ENCODE peak calls at places on chromosomes 7 and 10, in six cellular contexts. Y is left lung, N is AG04449, B is endodermal cell, P is osteocyte, C is psoas muscle. O is an unnamed sample.

GRCh38 chr7:30240401-30240800 is 44.0 kb upstream of the ZNRF2 start:
- DNase-seq in Y (no peak), N (no peak), B (peak), P (no peak), C (no peak), O (no peak)

GRCh38 chr10:69819713-69820506 is 18.2 kb downstream of the COL13A1 start:
- DNase-seq in Y (no peak), N (no peak), B (no peak), P (no peak), C (no peak), O (no peak)

GRCh38 chr10:5694573-5694972 is 9.9 kb downstream of the TASOR2 start:
- DNase-seq in Y (no peak), N (no peak), B (no peak), P (no peak), C (no peak), O (no peak)

GRCh38 chr7:104198673-104199278 is 9.0 kb downstream of the ORC5 start:
- DNase-seq in Y (no peak), N (no peak), B (no peak), P (no peak), C (no peak), O (no peak)

GRCh38 chr7:151452141-151452571 is 12.2 kb upstream of the CRYGN start:
- DNase-seq in Y (no peak), N (no peak), B (no peak), P (no peak), C (no peak), O (no peak)

GRCh38 chr10:35758086-35758485 is 116.0 kb upstream of the FZD8 start:
- DNase-seq in Y (no peak), N (no peak), B (no peak), P (no peak), C (peak), O (no peak)

GRCh38 chr7:83976302-83976701 is 218.3 kb downstream of the SEMA3A start:
- DNase-seq in Y (no peak), N (no peak), B (no peak), P (no peak), C (no peak), O (no peak)

GRCh38 chr10:5493698-5494097 is 5.7 kb downstream of the CALML5 start:
- DNase-seq in Y (no peak), N (no peak), B (no peak), P (no peak), C (no peak), O (no peak)

GRCh38 chr7:50721661-50722259 is 60.9 kb downstream of the GRB10 start:
- DNase-seq in Y (no peak), N (no peak), B (no peak), P (no peak), C (no peak), O (no peak)

GRCh38 chr7:353746-354325 is 63.9 kb downstream of the FOXL3 start:
- DNase-seq in Y (no peak), N (no peak), B (no peak), P (no peak), C (peak), O (no peak)

GRCh38 chr7:2938514-2939192 is 94.5 kb upstream of the GNA12 start:
- DNase-seq in Y (peak), N (no peak), B (peak), P (peak), C (no peak), O (no peak)

GRCh38 chr10:87861953-87862643 is 1.2 kb downstream of the KLLN start:
- DNase-seq in Y (peak), N (peak), B (peak), P (peak), C (peak), O (peak)

GRCh38 chr10:96507044-96507443 is 6.7 kb downstream of the TLL2 start:
- DNase-seq in Y (no peak), N (no peak), B (no peak), P (no peak), C (no peak), O (no peak)

GRCh38 chr10:930415-931325 is 835 bp downstream of the LARP4B start:
- DNase-seq in Y (peak), N (peak), B (peak), P (no peak), C (peak), O (peak)

GRCh38 chr7:12456506-12456905 is 52.8 kb upstream of the VWDE start:
- DNase-seq in Y (no peak), N (no peak), B (no peak), P (no peak), C (no peak), O (no peak)

GRCh38 chr7:140059288-140060242 is 3.2 kb downstream of the PARP12 start:
- DNase-seq in Y (peak), N (peak), B (no peak), P (peak), C (no peak), O (no peak)

GRCh38 chr10:43136995-43137700 is 1.1 kb upstream of the CSGALNACT2 start:
- DNase-seq in Y (no peak), N (no peak), B (no peak), P (peak), C (no peak), O (no peak)

GRCh38 chr10:132962623-132963429 is 20.5 kb upstream of the CFAP46 start:
- DNase-seq in Y (no peak), N (no peak), B (no peak), P (no peak), C (no peak), O (no peak)

GRCh38 chr7:46490406-46490805 is 569.3 kb upstream of the IGFBP3 start:
- DNase-seq in Y (no peak), N (no peak), B (no peak), P (no peak), C (no peak), O (no peak)

GRCh38 chr10:114624941-114625780 is 32.9 kb downstream of the ABLIM1 start:
- DNase-seq in Y (no peak), N (no peak), B (no peak), P (no peak), C (no peak), O (no peak)

GRCh38 chr7:132197772-132198171 is 378.5 kb downstream of the PLXNA4 start:
- DNase-seq in Y (no peak), N (no peak), B (no peak), P (no peak), C (no peak), O (no peak)

GRCh38 chr10:12945709-12946359 is 55.7 kb downstream of the CCDC3 start:
- DNase-seq in Y (no peak), N (no peak), B (no peak), P (peak), C (no peak), O (no peak)

GRCh38 chr10:118542789-118543188 is 52.7 kb downstream of the PRLHR start:
- DNase-seq in Y (no peak), N (no peak), B (no peak), P (peak), C (no peak), O (no peak)

GRCh38 chr10:118545381-118545780 is 50.1 kb downstream of the PRLHR start:
- DNase-seq in Y (no peak), N (no peak), B (no peak), P (peak), C (no peak), O (no peak)

GRCh38 chr10:118542205-118542604 is 53.2 kb downstream of the PRLHR start:
- DNase-seq in Y (no peak), N (no peak), B (no peak), P (no peak), C (no peak), O (no peak)

GRCh38 chr10:118544401-118544948 is 51.0 kb downstream of the PRLHR start:
- DNase-seq in Y (no peak), N (no peak), B (no peak), P (peak), C (no peak), O (no peak)

GRCh38 chr10:118543714-118544400 is 51.6 kb downstream of the PRLHR start:
- DNase-seq in Y (no peak), N (no peak), B (peak), P (peak), C (no peak), O (no peak)
- TF ChIP-seq CTCF in Y (peak), N (peak), B (peak), P (peak), C (peak), O (no peak)

GRCh38 chr7:98755138-98755898 is 114.5 kb downstream of the TMEM130 start:
- DNase-seq in Y (no peak), N (no peak), B (peak), P (no peak), C (no peak), O (no peak)
- TF ChIP-seq CTCF in Y (no peak), N (no peak), B (peak), P (no peak), C (no peak), O (no peak)

GRCh38 chr7:84981038-84981601 is 205.7 kb downstream of the SEMA3D start:
- DNase-seq in Y (no peak), N (no peak), B (no peak), P (no peak), C (no peak), O (no peak)

GRCh38 chr7:84982199-84982598 is 204.7 kb downstream of the SEMA3D start:
- DNase-seq in Y (no peak), N (no peak), B (no peak), P (no peak), C (no peak), O (no peak)

GRCh38 chr7:84985073-84985784 is 201.6 kb downstream of the SEMA3D start:
- DNase-seq in Y (no peak), N (no peak), B (no peak), P (no peak), C (no peak), O (no peak)
- TF ChIP-seq CTCF in Y (no peak), N (no peak), B (no peak), P (no peak), C (no peak), O (no peak)

GRCh38 chr10:120436431-120437142 is 20.4 kb upstream of the PLPP4 start:
- DNase-seq in Y (no peak), N (no peak), B (no peak), P (no peak), C (no peak), O (no peak)
- TF ChIP-seq CTCF in Y (no peak), N (no peak), B (no peak), P (no peak), C (no peak), O (no peak)

O was measured in activated B cell treated with CpG ODN at 0.5 μM for 24 hours.